ENCODE peak calls at places on chromosome 5, in ten cellular contexts. One of them, this sample, is unnamed. For H3K36me3, the result is how much of the 10 kb centered on the place peaks cover.

GRCh38 chr5:32951878-32952277 is 240.8 kb downstream of the NPR3 start:
- DNase-seq in colonic mucosa: no peak
- DNase-seq in mammary epithelial cell: no peak
- DNase-seq in PC-3: no peak
- DNase-seq in K562: no peak
- DNase-seq in neural progenitor cell: no peak
- DNase-seq in IMR-90: no peak
- DNase-seq in keratinocyte: no peak
- DNase-seq in GM23248: no peak
- DNase-seq in GM12878: no peak
- DNase-seq in this sample: no peak

GRCh38 chr5:67315082-67315801 is 118.6 kb upstream of the CD180 start:
- DNase-seq in GM12878: no peak
- DNase-seq in GM23248: peak
- DNase-seq in K562: no peak
- DNase-seq in PC-3: peak
- DNase-seq in mammary epithelial cell: peak
- DNase-seq in neural progenitor cell: peak
- DNase-seq in IMR-90: peak
- DNase-seq in colonic mucosa: no peak
- DNase-seq in keratinocyte: no peak
- DNase-seq in this sample: no peak

GRCh38 chr5:132233811-132234683 is 6.4 kb upstream of the P4HA2 start:
- DNase-seq in neural progenitor cell: no peak
- DNase-seq in GM12878: no peak
- DNase-seq in K562: no peak
- DNase-seq in PC-3: no peak
- DNase-seq in keratinocyte: no peak
- DNase-seq in colonic mucosa: no peak
- DNase-seq in mammary epithelial cell: peak
- DNase-seq in IMR-90: no peak
- DNase-seq in GM23248: no peak
- DNase-seq in this sample: no peak

GRCh38 chr5:110880413-110880812 is 141.6 kb downstream of the SLC25A46 start:
- DNase-seq in GM12878: peak
- DNase-seq in neural progenitor cell: no peak
- DNase-seq in colonic mucosa: peak
- DNase-seq in K562: no peak
- DNase-seq in mammary epithelial cell: peak
- DNase-seq in IMR-90: peak
- DNase-seq in GM23248: peak
- DNase-seq in keratinocyte: peak
- DNase-seq in PC-3: peak
- DNase-seq in this sample: no peak

GRCh38 chr5:109083937-109084336 is 325.8 kb downstream of the PJA2 start:
- DNase-seq in keratinocyte: no peak
- DNase-seq in K562: no peak
- DNase-seq in mammary epithelial cell: no peak
- DNase-seq in GM23248: no peak
- DNase-seq in colonic mucosa: no peak
- DNase-seq in IMR-90: no peak
- DNase-seq in PC-3: no peak
- DNase-seq in neural progenitor cell: no peak
- DNase-seq in GM12878: no peak
- DNase-seq in this sample: no peak

GRCh38 chr5:114238771-114239313 is 123.0 kb upstream of the KCNN2 start:
- DNase-seq in colonic mucosa: no peak
- DNase-seq in IMR-90: peak
- DNase-seq in GM23248: no peak
- DNase-seq in neural progenitor cell: no peak
- DNase-seq in K562: no peak
- DNase-seq in GM12878: no peak
- DNase-seq in keratinocyte: no peak
- DNase-seq in PC-3: no peak
- DNase-seq in mammary epithelial cell: no peak
- DNase-seq in this sample: no peak

GRCh38 chr5:32475338-32476097 is 31.0 kb upstream of the ZFR start:
- DNase-seq in keratinocyte: no peak
- DNase-seq in colonic mucosa: no peak
- DNase-seq in IMR-90: no peak
- DNase-seq in GM12878: no peak
- DNase-seq in K562: no peak
- DNase-seq in PC-3: no peak
- DNase-seq in GM23248: peak
- DNase-seq in mammary epithelial cell: no peak
- DNase-seq in neural progenitor cell: peak
- DNase-seq in this sample: no peak

GRCh38 chr5:143980506-143980905 is 168.5 kb downstream of the HMHB1 start:
- DNase-seq in K562: no peak
- DNase-seq in GM12878: no peak
- DNase-seq in IMR-90: no peak
- DNase-seq in mammary epithelial cell: no peak
- DNase-seq in keratinocyte: no peak
- DNase-seq in neural progenitor cell: no peak
- DNase-seq in PC-3: no peak
- DNase-seq in colonic mucosa: no peak
- DNase-seq in GM23248: no peak
- DNase-seq in this sample: no peak

GRCh38 chr5:5062903-5063302 is 77.2 kb upstream of the ADAMTS16 start:
- DNase-seq in K562: no peak
- DNase-seq in neural progenitor cell: no peak
- DNase-seq in keratinocyte: no peak
- DNase-seq in colonic mucosa: no peak
- DNase-seq in mammary epithelial cell: no peak
- DNase-seq in GM23248: no peak
- DNase-seq in GM12878: no peak
- DNase-seq in PC-3: no peak
- DNase-seq in IMR-90: no peak
- DNase-seq in this sample: no peak

GRCh38 chr5:32061236-32061635 is 112.9 kb downstream of the GOLPH3 start:
- DNase-seq in PC-3: no peak
- DNase-seq in keratinocyte: no peak
- DNase-seq in neural progenitor cell: no peak
- DNase-seq in IMR-90: no peak
- DNase-seq in GM12878: no peak
- DNase-seq in K562: no peak
- DNase-seq in mammary epithelial cell: no peak
- DNase-seq in GM23248: no peak
- DNase-seq in colonic mucosa: no peak
- DNase-seq in this sample: no peak

GRCh38 chr5:149317281-149318048 is 27.8 kb upstream of the GRPEL2 start:
- DNase-seq in mammary epithelial cell: peak
- DNase-seq in GM23248: peak
- DNase-seq in K562: peak
- DNase-seq in colonic mucosa: peak
- DNase-seq in neural progenitor cell: peak
- DNase-seq in keratinocyte: no peak
- DNase-seq in GM12878: no peak
- DNase-seq in IMR-90: peak
- DNase-seq in PC-3: peak
- DNase-seq in this sample: peak

GRCh38 chr5:99010294-99010693 is 81.5 kb upstream of the CHD1 start:
- DNase-seq in K562: no peak
- DNase-seq in neural progenitor cell: no peak
- DNase-seq in GM12878: no peak
- DNase-seq in colonic mucosa: no peak
- DNase-seq in keratinocyte: no peak
- DNase-seq in GM23248: no peak
- DNase-seq in mammary epithelial cell: no peak
- DNase-seq in IMR-90: no peak
- DNase-seq in PC-3: no peak
- DNase-seq in this sample: no peak

GRCh38 chr5:138725153-138725884 is 27.9 kb upstream of the CTNNA1 start:
- DNase-seq in mammary epithelial cell: peak
- DNase-seq in colonic mucosa: no peak
- DNase-seq in IMR-90: peak
- DNase-seq in keratinocyte: peak
- DNase-seq in PC-3: peak
- DNase-seq in GM23248: peak
- DNase-seq in K562: no peak
- DNase-seq in neural progenitor cell: peak
- DNase-seq in GM12878: no peak
- DNase-seq in this sample: peak

GRCh38 chr5:39164016-39164415 is 55.3 kb downstream of the FYB1 start:
- DNase-seq in neural progenitor cell: no peak
- DNase-seq in GM12878: no peak
- DNase-seq in mammary epithelial cell: no peak
- DNase-seq in GM23248: no peak
- DNase-seq in K562: no peak
- DNase-seq in keratinocyte: no peak
- DNase-seq in colonic mucosa: no peak
- DNase-seq in IMR-90: no peak
- DNase-seq in PC-3: no peak
- DNase-seq in this sample: no peak

GRCh38 chr5:93385665-93386064 is 195.4 kb downstream of the NR2F1-AS1 start:
- DNase-seq in PC-3: no peak
- DNase-seq in IMR-90: peak
- DNase-seq in mammary epithelial cell: peak
- DNase-seq in GM12878: no peak
- DNase-seq in keratinocyte: no peak
- DNase-seq in K562: no peak
- DNase-seq in colonic mucosa: no peak
- DNase-seq in neural progenitor cell: no peak
- DNase-seq in GM23248: peak
- DNase-seq in this sample: no peak

GRCh38 chr5:123036391-123037103 is at the start of gene PPIC:
- DNase-seq in keratinocyte: no peak
- DNase-seq in IMR-90: peak
- DNase-seq in GM23248: peak
- DNase-seq in K562: peak
- DNase-seq in GM12878: no peak
- DNase-seq in mammary epithelial cell: peak
- DNase-seq in colonic mucosa: peak
- DNase-seq in neural progenitor cell: peak
- DNase-seq in PC-3: peak
- DNase-seq in this sample: no peak

GRCh38 chr5:147406636-147407035 is 103.2 kb downstream of the DPYSL3 start:
- DNase-seq in mammary epithelial cell: no peak
- DNase-seq in GM12878: no peak
- DNase-seq in colonic mucosa: no peak
- DNase-seq in K562: no peak
- DNase-seq in GM23248: peak
- DNase-seq in neural progenitor cell: no peak
- DNase-seq in keratinocyte: no peak
- DNase-seq in IMR-90: no peak
- DNase-seq in PC-3: no peak
- DNase-seq in this sample: no peak

GRCh38 chr5:32507738-32508434 is 63.3 kb upstream of the ZFR start:
- DNase-seq in PC-3: peak
- DNase-seq in colonic mucosa: no peak
- DNase-seq in GM12878: no peak
- DNase-seq in neural progenitor cell: no peak
- DNase-seq in keratinocyte: no peak
- DNase-seq in mammary epithelial cell: peak
- DNase-seq in GM23248: peak
- DNase-seq in IMR-90: peak
- DNase-seq in K562: no peak
- DNase-seq in this sample: no peak

GRCh38 chr5:180235846-180236245 is 26.8 kb upstream of the RASGEF1C start:
- DNase-seq in keratinocyte: peak
- DNase-seq in K562: no peak
- DNase-seq in GM23248: no peak
- DNase-seq in mammary epithelial cell: peak
- DNase-seq in PC-3: no peak
- DNase-seq in colonic mucosa: no peak
- DNase-seq in GM12878: no peak
- DNase-seq in IMR-90: no peak
- DNase-seq in neural progenitor cell: no peak
- DNase-seq in this sample: no peak
- H3K36me3 ChIP-seq in keratinocyte: under half
- H3K36me3 ChIP-seq in K562: half or more
- H3K36me3 ChIP-seq in GM23248: under half
- H3K36me3 ChIP-seq in mammary epithelial cell: under half
- H3K36me3 ChIP-seq in PC-3: under half
- H3K36me3 ChIP-seq in colonic mucosa: under half
- H3K36me3 ChIP-seq in GM12878: under half
- H3K36me3 ChIP-seq in IMR-90: under half
- H3K36me3 ChIP-seq in neural progenitor cell: under half
- H3K36me3 ChIP-seq in this sample: half or more

DNA sequence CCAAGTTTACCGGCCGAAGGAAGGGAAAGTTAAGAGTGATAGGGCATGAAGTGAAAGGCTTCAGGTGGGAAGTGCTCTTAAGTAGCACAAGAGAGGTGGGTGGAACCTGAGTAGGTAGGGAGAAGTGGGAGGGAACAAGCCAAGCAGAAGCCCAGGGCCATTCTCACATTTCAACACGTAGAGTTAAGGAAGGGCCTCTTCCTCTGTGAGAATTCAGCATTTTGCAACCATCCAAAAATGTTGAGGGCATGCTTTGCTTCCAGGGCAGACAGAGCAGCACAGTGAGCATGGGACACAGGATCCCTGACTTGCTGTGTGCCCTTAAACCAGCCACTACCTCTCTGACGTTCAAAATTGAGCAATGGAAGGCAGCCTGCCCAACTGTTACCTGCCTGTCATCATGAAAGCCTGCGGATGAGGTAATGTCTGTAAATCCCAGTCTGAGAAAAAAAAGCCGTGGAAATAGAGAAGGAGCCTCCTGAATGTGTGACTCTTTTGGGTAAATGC is 3.3 kb downstream of the CYFIP2 start:
- DNase-seq in colonic mucosa: no peak
- DNase-seq in GM23248: no peak
- DNase-seq in K562: no peak
- DNase-seq in IMR-90: no peak
- DNase-seq in neural progenitor cell: no peak
- DNase-seq in PC-3: no peak
- DNase-seq in mammary epithelial cell: no peak
- DNase-seq in GM12878: no peak
- DNase-seq in keratinocyte: no peak
- DNase-seq in this sample: peak
- H3K27ac ChIP-seq in colonic mucosa: no peak
- H3K27ac ChIP-seq in GM23248: no peak
- H3K27ac ChIP-seq in K562: no peak
- H3K27ac ChIP-seq in IMR-90: no peak
- H3K27ac ChIP-seq in neural progenitor cell: no peak
- H3K27ac ChIP-seq in PC-3: no peak
- H3K27ac ChIP-seq in mammary epithelial cell: no peak
- H3K27ac ChIP-seq in GM12878: peak
- H3K27ac ChIP-seq in keratinocyte: no peak
- H3K27ac ChIP-seq in this sample: peak

GRCh38 chr5:318931-319601 is 2.4 kb upstream of the AHRR start:
- DNase-seq in mammary epithelial cell: no peak
- DNase-seq in neural progenitor cell: no peak
- DNase-seq in IMR-90: no peak
- DNase-seq in keratinocyte: no peak
- DNase-seq in K562: no peak
- DNase-seq in GM23248: no peak
- DNase-seq in colonic mucosa: no peak
- DNase-seq in GM12878: no peak
- DNase-seq in PC-3: no peak
- DNase-seq in this sample: no peak
- H3K9ac ChIP-seq in mammary epithelial cell: no peak
- H3K9ac ChIP-seq in neural progenitor cell: no peak
- H3K9ac ChIP-seq in IMR-90: no peak
- H3K9ac ChIP-seq in keratinocyte: no peak
- H3K9ac ChIP-seq in K562: no peak
- H3K9ac ChIP-seq in GM23248: peak
- H3K9ac ChIP-seq in colonic mucosa: no peak
- H3K9ac ChIP-seq in GM12878: peak
- H3K9ac ChIP-seq in PC-3: no peak
- H3K9ac ChIP-seq in this sample: no peak

GRCh38 chr5:14364576-14365472 is 216.8 kb upstream of the OTULINL start:
- DNase-seq in colonic mucosa: peak
- DNase-seq in neural progenitor cell: peak
- DNase-seq in GM23248: no peak
- DNase-seq in IMR-90: no peak
- DNase-seq in GM12878: no peak
- DNase-seq in K562: peak
- DNase-seq in PC-3: peak
- DNase-seq in mammary epithelial cell: peak
- DNase-seq in keratinocyte: no peak
- DNase-seq in this sample: peak
- H3K36me3 ChIP-seq in colonic mucosa: under half
- H3K36me3 ChIP-seq in neural progenitor cell: under half
- H3K36me3 ChIP-seq in GM23248: half or more
- H3K36me3 ChIP-seq in IMR-90: half or more
- H3K36me3 ChIP-seq in GM12878: half or more
- H3K36me3 ChIP-seq in K562: under half
- H3K36me3 ChIP-seq in PC-3: half or more
- H3K36me3 ChIP-seq in mammary epithelial cell: under half
- H3K36me3 ChIP-seq in keratinocyte: half or more
- H3K36me3 ChIP-seq in this sample: under half

This sample was measured in Karpas-422.